ENCODE peak calls at places on chromosomes 1 and 21, in six cellular contexts. K is gastrocnemius medialis, G is esophagus squamous epithelium, P is stomach, I is IMR-90, U is spleen. D is an unnamed sample. For H3K36me3, the result is how much of the 10 kb centered on the place peaks cover.

GRCh38 chr1:197976368-197976767 is 59.2 kb downstream of the LHX9 start:
- DNase-seq in G (no peak), K (no peak), U (no peak), I (peak), P (no peak), D (no peak)

GRCh38 chr1:169110691-169111447 is 4.4 kb downstream of the ATP1B1 start:
- DNase-seq in I (peak), U (no peak), P (no peak), K (peak), G (no peak), D (no peak)

GRCh38 chr1:209601809-209602657 is 18.5 kb downstream of the CAMK1G start:
- DNase-seq in U (no peak), K (peak), P (peak), I (peak), G (no peak), D (no peak)

GRCh38 chr1:205504311-205505075 is at the start of gene CDK18:
- DNase-seq in G (no peak), I (no peak), P (peak), U (peak), K (peak), D (peak)

GRCh38 chr1:32494196-32494595 is 29.3 kb downstream of the ZBTB8B start:
- DNase-seq in I (no peak), U (no peak), K (no peak), P (no peak), G (no peak), D (no peak)

GRCh38 chr1:20290624-20291597 is at the start of gene VWA5B1:
- DNase-seq in I (no peak), G (no peak), P (no peak), U (no peak), K (no peak), D (no peak)

GRCh38 chr21:18041012-18041411 is 203.6 kb upstream of the CHODL start:
- DNase-seq in I (no peak), G (no peak), U (no peak), K (no peak), P (no peak), D (no peak)

GRCh38 chr21:33067457-33067856 is 2.5 kb upstream of the OLIG1 start:
- DNase-seq in K (no peak), U (no peak), G (no peak), I (no peak), P (no peak), D (no peak)

GRCh38 chr1:31458287-31458896 is 45.4 kb downstream of the SERINC2 start:
- DNase-seq in P (no peak), I (no peak), U (no peak), K (no peak), G (no peak), D (no peak)

GRCh38 chr1:181179980-181180964 is 91.8 kb downstream of the IER5 start:
- DNase-seq in U (no peak), G (no peak), I (peak), K (peak), P (no peak), D (peak)

GRCh38 chr1:193905288-193906085 is 719.1 kb upstream of the B3GALT2 start:
- DNase-seq in I (peak), K (no peak), P (no peak), U (no peak), G (no peak), D (no peak)

GRCh38 chr1:226712779-226713420 is 26.2 kb downstream of the ITPKB start:
- DNase-seq in G (no peak), P (no peak), K (no peak), U (no peak), I (no peak), D (no peak)

GRCh38 chr1:199684686-199685273 is 342.7 kb upstream of the NR5A2 start:
- DNase-seq in P (no peak), G (no peak), U (no peak), I (peak), K (no peak), D (no peak)

GRCh38 chr1:67552336-67552759 is 122.1 kb upstream of the SERBP1 start:
- DNase-seq in G (no peak), U (no peak), I (no peak), K (no peak), P (peak), D (no peak)

GRCh38 chr1:153238536-153238935 is 21.0 kb upstream of the LORICRIN start:
- DNase-seq in P (no peak), I (no peak), K (no peak), U (no peak), G (no peak), D (no peak)

GRCh38 chr1:175322109-175322508 is 129.5 kb upstream of the KIAA0040 start:
- DNase-seq in P (no peak), I (no peak), K (no peak), G (no peak), U (no peak), D (no peak)

GRCh38 chr1:67792756-67793475 is 40.4 kb downstream of the GNG12 start:
- DNase-seq in U (no peak), G (no peak), K (no peak), I (peak), P (no peak), D (no peak)

GRCh38 chr21:46071082-46071481 is 26.8 kb upstream of the COL6A2 start:
- DNase-seq in G (no peak), K (no peak), P (peak), I (no peak), U (peak), D (no peak)

GRCh38 chr1:54980528-54981241 is at the start of gene TMEM61:
- DNase-seq in U (no peak), P (peak), I (no peak), G (no peak), K (no peak), D (peak)

GRCh38 chr1:156506450-156506849 is 5.9 kb upstream of the MEF2D start:
- DNase-seq in K (no peak), G (no peak), P (no peak), U (no peak), I (no peak), D (no peak)

GRCh38 chr1:162988869-162989268 is 80.3 kb upstream of the RGS4 start:
- DNase-seq in G (no peak), U (no peak), K (no peak), P (no peak), I (no peak), D (no peak)

GRCh38 chr1:2594001-2594640 is 7.5 kb downstream of the PRXL2B start:
- DNase-seq in G (no peak), P (peak), U (peak), K (no peak), I (no peak), D (peak)

GRCh38 chr1:24506706-24507422 is 4.2 kb downstream of the RCAN3 start:
- DNase-seq in K (no peak), P (no peak), I (no peak), G (no peak), U (no peak), D (no peak)

GRCh38 chr1:150516616-150517015 is 1.1 kb downstream of the FALEC start:
- DNase-seq in P (no peak), G (no peak), K (no peak), I (no peak), U (no peak), D (no peak)

GRCh38 chr1:100757946-100758345 is 38.4 kb downstream of the VCAM1 start:
- DNase-seq in K (no peak), I (no peak), U (no peak), P (no peak), G (no peak), D (no peak)

GRCh38 chr1:22529901-22530621 is 33.2 kb upstream of the EPHA8 start:
- DNase-seq in K (no peak), I (no peak), G (no peak), P (no peak), U (no peak), D (no peak)

GRCh38 chr1:92441316-92442311 is 45.1 kb downstream of the GFI1 start:
- DNase-seq in K (no peak), U (no peak), P (peak), I (no peak), G (no peak), D (no peak)

GRCh38 chr1:83077411-83077810 is 921.5 kb downstream of the TTLL7 start:
- DNase-seq in G (no peak), K (no peak), U (no peak), I (no peak), P (no peak), D (no peak)

GRCh38 chr1:15501208-15502032 is 22.6 kb downstream of the CASP9 start:
- DNase-seq in G (no peak), K (no peak), P (peak), I (peak), U (peak), D (no peak)

GRCh38 chr1:196063307-196063706 is 544.9 kb downstream of the KCNT2 start:
- DNase-seq in I (peak), K (no peak), G (no peak), U (no peak), P (no peak), D (no peak)

GRCh38 chr1:31238986-31239613 is 587 bp downstream of the NKAIN1 start:
- DNase-seq in G (no peak), P (no peak), U (no peak), I (no peak), K (no peak), D (no peak)

GRCh38 chr1:245512980-245513578 is 358.3 kb downstream of the KIF26B start:
- DNase-seq in U (no peak), G (no peak), I (no peak), K (no peak), P (no peak), D (no peak)

GRCh38 chr1:205226868-205227583 is 720 bp upstream of the TMCC2 start:
- DNase-seq in P (no peak), I (peak), K (no peak), G (no peak), U (no peak), D (no peak)

GRCh38 chr21:16195476-16195875 is 465.7 kb downstream of the USP25 start:
- DNase-seq in U (no peak), G (no peak), P (no peak), I (peak), K (no peak), D (no peak)

GRCh38 chr1:208929575-208929974 is 653.9 kb upstream of the CAMK1G start:
- DNase-seq in K (no peak), U (no peak), P (no peak), I (no peak), G (no peak), D (no peak)

GRCh38 chr1:88736633-88737248 is 52.7 kb downstream of the PKN2 start:
- DNase-seq in K (no peak), I (peak), P (no peak), G (no peak), U (no peak), D (no peak)

GRCh38 chr1:82927753-82928152 is 1071.2 kb downstream of the TTLL7 start:
- DNase-seq in U (no peak), I (no peak), K (no peak), G (no peak), P (no peak), D (no peak)

GRCh38 chr1:210260087-210260486 is 27.5 kb downstream of the SERTAD4 start:
- DNase-seq in U (no peak), I (no peak), K (no peak), G (no peak), P (no peak), D (no peak)

GRCh38 chr1:174990382-174990999 is 9.3 kb upstream of the CACYBP start:
- DNase-seq in P (no peak), U (no peak), I (peak), K (no peak), G (no peak), D (no peak)

GRCh38 chr21:45055861-45056260 is 18.5 kb upstream of the ADARB1 start:
- DNase-seq in K (peak), I (peak), G (no peak), P (no peak), U (no peak), D (no peak)

DNA sequence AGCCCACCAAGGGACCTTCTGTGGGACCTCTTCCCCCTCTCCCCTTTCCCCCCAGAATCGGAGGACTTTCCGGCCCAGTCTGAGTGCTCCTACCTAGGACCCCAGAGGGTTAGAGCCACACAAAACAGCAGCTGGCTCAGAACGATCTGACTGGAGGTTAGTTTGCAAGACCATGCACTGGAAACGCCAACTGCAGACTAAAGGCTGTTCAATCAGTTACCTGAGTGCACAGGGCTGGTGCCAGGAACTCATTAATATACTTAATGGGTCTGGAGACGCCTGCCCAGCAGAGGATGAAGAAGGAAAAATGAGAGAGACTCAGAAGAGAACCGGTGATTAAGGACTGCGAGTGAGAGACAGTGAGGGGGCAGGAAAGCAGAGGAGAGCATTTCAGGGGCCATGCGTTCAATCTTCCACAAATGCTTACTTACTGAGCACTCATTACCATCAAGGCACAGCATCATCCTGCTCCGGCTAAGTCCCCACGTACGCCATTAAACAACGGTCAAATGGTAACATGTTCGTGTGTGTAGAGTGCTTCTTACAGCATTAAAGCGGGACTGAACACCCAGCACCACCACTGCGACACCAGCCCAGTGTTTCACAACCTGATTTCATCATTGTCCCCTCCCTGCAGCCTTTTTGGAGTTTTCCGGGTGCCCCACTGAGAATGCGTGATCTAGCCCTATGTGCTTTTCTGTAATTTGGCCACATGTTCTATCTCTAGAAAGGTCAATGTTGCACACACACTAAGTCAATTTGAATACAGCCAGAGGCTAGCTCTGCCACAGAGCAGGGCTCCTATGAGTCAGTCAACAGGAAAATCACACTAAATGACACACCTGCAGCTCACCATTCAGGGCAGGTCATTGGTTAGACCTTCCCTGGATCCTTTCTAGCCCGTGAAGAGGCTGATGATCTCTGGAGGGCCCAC is 7.6 kb downstream of the ENO1 start:
- DNase-seq in U (no peak), P (no peak), K (no peak), I (no peak), G (no peak), D (no peak)
- H3K36me3 ChIP-seq in U (half or more), P (half or more), K (under half), I (half or more), G (half or more), D (half or more)

GRCh38 chr1:243269461-243269801 is 13.6 kb downstream of the SDCCAG8 start:
- DNase-seq in G (no peak), K (no peak), U (no peak), P (no peak), I (no peak), D (no peak)
- TF ChIP-seq POLR2A in G (no peak), K (no peak), U (no peak), P (no peak), I (no peak), D (no peak)

GRCh38 chr1:171785766-171786165 is 4.3 kb downstream of the METTL13 start:
- DNase-seq in K (no peak), P (no peak), G (no peak), U (no peak), I (no peak), D (no peak)
- H3K36me3 ChIP-seq in K (under half), P (half or more), G (under half), U (half or more), I (under half), D (half or more)

GRCh38 chr1:235888119-235888643 is 21.5 kb upstream of the LYST start:
- DNase-seq in P (no peak), U (no peak), I (no peak), K (no peak), G (no peak), D (no peak)
- TF ChIP-seq POLR2A in P (no peak), U (no peak), I (no peak), K (no peak), G (no peak), D (no peak)

DNA sequence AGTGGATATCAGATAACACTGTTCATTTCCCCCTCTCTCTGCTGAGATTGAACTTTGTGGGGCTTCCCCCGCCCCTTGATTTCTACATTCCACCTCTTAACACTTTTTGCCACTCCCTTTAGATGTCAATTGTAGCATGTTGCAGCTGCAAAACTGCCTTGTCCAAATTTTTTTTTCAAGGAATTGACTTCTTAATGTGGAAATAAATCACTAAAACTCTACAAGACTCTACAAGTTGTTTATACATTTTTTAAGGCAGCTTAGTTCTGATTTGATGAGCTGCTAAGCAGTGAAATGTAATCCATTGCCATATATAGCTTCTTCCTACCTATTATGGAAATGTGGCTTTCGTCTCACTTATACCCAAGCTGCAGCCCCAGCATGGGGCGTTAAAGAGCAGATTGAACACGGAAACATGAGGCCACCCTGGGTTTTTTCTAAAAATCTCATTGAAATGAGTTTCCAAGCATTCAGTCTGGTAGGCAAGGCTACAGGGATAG is 132.2 kb downstream of the SYT2 start:
- DNase-seq in G (no peak), I (peak), K (no peak), U (no peak), P (no peak), D (no peak)
- H3K36me3 ChIP-seq in G (under half), I (under half), K (under half), U (under half), P (half or more), D (under half)

GRCh38 chr1:58331156-58331555 is 215.4 kb downstream of the OMA1 start:
- DNase-seq in G (no peak), I (no peak), K (no peak), U (no peak), P (no peak), D (no peak)
- TF ChIP-seq POLR2A in G (no peak), I (no peak), K (no peak), U (no peak), P (no peak), D (no peak)

DNA sequence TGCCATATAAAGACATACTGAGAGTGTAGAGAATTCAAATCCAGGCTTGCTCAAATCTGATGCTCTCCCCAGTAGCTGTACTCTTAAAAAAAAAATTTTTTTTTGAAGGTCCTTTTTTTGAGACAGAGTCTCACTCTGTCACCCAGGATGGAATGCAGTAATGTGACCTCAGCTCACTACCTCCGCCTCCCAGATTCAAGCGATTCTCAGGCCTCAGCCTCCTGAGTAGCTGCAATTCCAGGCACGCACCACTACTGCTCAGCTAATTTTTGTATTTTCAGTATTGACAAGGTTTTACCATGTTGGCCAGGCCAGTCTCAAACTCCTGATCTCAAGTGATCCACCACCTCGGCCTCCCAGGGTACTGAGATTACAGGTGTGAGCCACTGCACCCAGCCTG is 28.7 kb downstream of the STYXL2 start:
- DNase-seq in I (no peak), U (no peak), G (no peak), P (no peak), K (no peak), D (no peak)
- H3K36me3 ChIP-seq in I (under half), U (under half), G (under half), P (under half), K (under half), D (under half)

GRCh38 chr1:107450899-107451664 is 310.2 kb downstream of the NTNG1 start:
- DNase-seq in G (no peak), I (no peak), U (no peak), K (no peak), P (no peak), D (no peak)

GRCh38 chr1:107449326-107449725 is 308.5 kb downstream of the NTNG1 start:
- DNase-seq in U (no peak), I (no peak), G (no peak), P (no peak), K (no peak), D (no peak)

GRCh38 chr1:107454786-107455185 is 313.9 kb downstream of the NTNG1 start:
- DNase-seq in G (no peak), K (no peak), P (no peak), U (no peak), I (no peak), D (no peak)

DNA sequence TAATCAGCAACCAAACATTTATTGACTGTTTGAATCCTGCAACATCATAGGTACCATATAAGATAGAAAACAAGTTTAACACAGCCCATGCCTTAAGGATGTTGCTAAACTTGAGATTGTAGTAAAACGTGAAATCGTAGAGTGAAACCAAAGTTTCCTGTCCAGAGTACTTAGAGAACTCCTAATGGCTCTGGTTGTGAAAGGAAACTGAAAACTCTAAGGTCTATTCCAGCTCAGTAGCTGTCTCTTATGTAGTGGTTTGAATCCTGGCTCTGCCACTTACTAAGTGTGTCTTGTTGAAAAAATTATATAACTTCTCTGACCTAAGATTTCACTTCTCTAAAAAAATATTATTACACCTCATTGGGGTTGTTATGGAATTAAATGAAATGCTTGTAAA is 310.9 kb downstream of the NTNG1 start:
- DNase-seq in I (no peak), P (no peak), U (no peak), G (no peak), K (no peak), D (no peak)
- TF ChIP-seq POLR2A in I (no peak), P (no peak), U (no peak), G (no peak), K (no peak), D (no peak)

DNA sequence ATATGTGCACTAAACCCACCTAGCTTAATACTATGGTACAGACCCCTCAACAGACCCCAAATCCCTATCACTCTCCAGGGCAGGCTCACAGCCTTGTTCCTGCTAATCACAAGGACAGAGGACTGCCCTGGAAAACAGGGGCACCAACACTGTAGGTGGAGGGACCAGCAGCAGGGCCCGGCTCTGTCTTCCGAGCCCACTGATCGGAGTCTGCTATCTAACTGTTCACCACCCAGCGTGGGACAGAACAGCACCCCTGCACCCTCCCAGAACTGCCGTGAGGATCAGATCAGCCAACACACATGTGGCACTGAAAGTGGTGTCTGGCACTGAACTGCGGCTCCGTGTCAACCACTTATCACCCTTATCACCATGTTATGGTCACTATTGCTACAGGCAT is 6.2 kb downstream of the WDR4 start:
- DNase-seq in P (no peak), K (no peak), G (no peak), U (no peak), I (no peak), D (no peak)
- H3K36me3 ChIP-seq in P (half or more), K (under half), G (under half), U (half or more), I (under half), D (half or more)

D was measured in suprapubic skin.